ENCODE peak calls at places on chromosomes 3 and 15, in ten cellular contexts. B is tibial artery; M is neural progenitor cell; H is Caco-2; Y is AG10803; I is CD8-positive, alpha-beta memory T cell; W is IMR-90; F is breast epithelium; P is stomach; N is tibial nerve. D is an unnamed sample.

GRCh38 chr3:53702776-53703175 is 143.4 kb downstream of the CHDH start:
- DNase-seq in Y (no peak), H (no peak), M (no peak), P (no peak), F (no peak), I (no peak), N (no peak), B (no peak), W (no peak), D (no peak)

GRCh38 chr3:106575029-106575428 is 706.2 kb upstream of the CBLB start:
- DNase-seq in H (no peak), N (no peak), F (no peak), W (no peak), P (no peak), Y (no peak), B (no peak), I (no peak), M (no peak), D (no peak)

GRCh38 chr3:35200056-35200455 is 439.3 kb upstream of the ARPP21 start:
- DNase-seq in P (no peak), M (no peak), F (no peak), W (no peak), B (no peak), I (no peak), N (no peak), H (no peak), Y (no peak), D (no peak)

GRCh38 chr15:78540135-78540954 is at the start of gene PSMA4:
- DNase-seq in I (peak; percentile 96), M (peak; percentile 93), H (peak; percentile 90), F (peak; percentile 86), W (peak; percentile 76), N (peak; percentile 88), B (peak; percentile 95), P (peak; percentile 94), Y (peak; percentile 76), D (peak; percentile 83)

GRCh38 chr3:162842817-162843216 is 1346.2 kb downstream of the OTOL1 start:
- DNase-seq in B (no peak), M (no peak), I (no peak), N (no peak), P (no peak), H (no peak), W (no peak), Y (no peak), F (no peak), D (no peak)

GRCh38 chr3:129616713-129617112 is 10.2 kb upstream of the PLXND1 start:
- DNase-seq in N (no peak), M (no peak), P (no peak), H (no peak), F (no peak), W (peak; percentile 83), B (peak; percentile 78), Y (peak; percentile 80), I (no peak), D (no peak)

GRCh38 chr3:141414141-141414689 is 45.9 kb downstream of the ZBTB38 start:
- DNase-seq in F (no peak), N (no peak), M (no peak), I (peak; percentile 68), W (no peak), H (no peak), B (no peak), P (no peak), Y (peak; percentile 88), D (peak; percentile 51)

GRCh38 chr3:42908675-42909074 is 2.7 kb downstream of the ZNF662 start:
- DNase-seq in I (no peak), F (no peak), B (no peak), P (no peak), Y (no peak), W (no peak), M (no peak), H (no peak), N (no peak), D (no peak)

GRCh38 chr15:63864186-63864585 is 30.4 kb upstream of the HERC1 start:
- DNase-seq in B (no peak), H (no peak), F (no peak), I (no peak), P (no peak), N (no peak), Y (no peak), M (no peak), W (no peak), D (no peak)

GRCh38 chr15:41512512-41513281 is 930 bp downstream of the LTK start:
- DNase-seq in F (no peak), H (no peak), N (no peak), B (no peak), M (peak; percentile 28), P (peak; percentile 55), W (no peak), Y (no peak), I (no peak), D (peak; percentile 63)

GRCh38 chr15:29857196-29857595 is 34.9 kb upstream of the TJP1 start:
- DNase-seq in M (no peak), I (no peak), W (peak; percentile 42), P (no peak), H (no peak), N (no peak), Y (peak; percentile 16), F (no peak), B (no peak), D (no peak)

GRCh38 chr3:159764211-159765024 is 224.2 kb upstream of the IL12A start:
- DNase-seq in N (no peak), M (peak; percentile 83), I (no peak), P (no peak), Y (peak; percentile 86), B (peak; percentile 87), F (peak; percentile 52), H (peak; percentile 73), W (peak; percentile 76), D (peak; percentile 72)

GRCh38 chr3:174614046-174614445 is 245.1 kb upstream of the NAALADL2 start:
- DNase-seq in B (no peak), H (no peak), M (no peak), I (no peak), W (no peak), Y (no peak), P (no peak), F (no peak), N (no peak), D (no peak)

GRCh38 chr15:22850055-22850454 is 11.6 kb downstream of the NIPA2 start:
- DNase-seq in F (no peak), M (no peak), H (no peak), N (no peak), I (no peak), W (peak; percentile 62), Y (no peak), P (no peak), B (no peak), D (no peak)

GRCh38 chr3:149390772-149391212 is 13.3 kb upstream of the TM4SF1 start:
- DNase-seq in W (peak; percentile 60), I (no peak), B (no peak), Y (no peak), N (no peak), M (no peak), F (no peak), H (no peak), P (no peak), D (no peak)

GRCh38 chr3:138459619-138460535 is 25.5 kb downstream of the ESYT3 start:
- DNase-seq in I (no peak), N (no peak), W (no peak), P (no peak), F (no peak), M (no peak), Y (no peak), B (peak; percentile 48), H (no peak), D (no peak)

GRCh38 chr3:186099178-186099577 is 9.7 kb downstream of the ETV5 start:
- DNase-seq in B (no peak), P (peak; percentile 56), N (peak; percentile 49), W (peak; percentile 82), M (no peak), H (no peak), Y (peak; percentile 82), F (no peak), I (no peak), D (peak; percentile 82)

GRCh38 chr15:81466741-81467140 is 92.7 kb upstream of the TMC3 start:
- DNase-seq in Y (no peak), M (no peak), H (no peak), P (no peak), B (no peak), F (no peak), W (no peak), I (no peak), N (no peak), D (no peak)

GRCh38 chr15:28106294-28107110 is 7.4 kb upstream of the OCA2 start:
- DNase-seq in P (no peak), B (no peak), I (peak; percentile 20), H (no peak), Y (no peak), M (peak; percentile 45), W (no peak), N (no peak), F (no peak), D (no peak)
- H3K4me3 ChIP-seq in P (peak overlapping the region; percentile 58), B (peak overlapping the region; percentile 58), I (peak overlapping the region; percentile 44), H (no peak overlapping the region), Y (peak overlapping the region; percentile 62), M (peak overlapping the region; percentile 61), W (peak overlapping the region; percentile 45), N (peak overlapping the region; percentile 69), F (peak overlapping the region; percentile 53), D (peak overlapping the region; percentile 18)

DNA sequence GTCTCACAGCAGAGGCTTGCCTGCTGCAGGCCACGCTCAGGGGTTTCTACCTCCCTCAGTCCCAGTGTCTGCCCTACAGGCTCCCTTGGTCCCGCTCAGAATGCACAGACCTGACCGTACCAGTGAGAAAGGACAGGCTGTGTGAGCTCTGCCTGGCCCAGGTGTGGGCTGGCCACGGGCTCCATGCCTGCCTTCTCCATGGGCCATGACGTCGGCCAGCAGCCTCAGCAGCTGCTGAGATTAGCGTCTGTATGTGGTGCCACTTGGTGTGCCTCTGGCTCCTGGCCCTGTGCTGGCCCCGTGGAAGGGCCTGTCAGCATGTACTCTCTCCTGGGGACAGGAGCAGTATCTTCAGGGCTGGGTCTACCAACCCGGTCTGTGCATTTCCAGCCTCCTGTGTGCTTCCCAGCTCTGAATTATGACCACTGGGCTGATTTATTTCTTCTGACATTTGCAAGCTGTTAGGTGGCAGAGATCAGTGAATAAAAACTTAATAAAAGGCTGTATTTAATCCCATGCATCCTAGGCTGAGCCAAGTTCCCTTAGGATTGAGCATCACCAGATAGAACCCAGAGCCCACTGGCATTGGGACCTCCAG is 25.7 kb downstream of the KLF13 start:
- DNase-seq in H (no peak), B (no peak), N (no peak), P (peak; percentile 87), F (no peak), M (no peak), I (no peak), W (peak; percentile 4), Y (no peak), D (peak; percentile 81)
- H3K4me3 ChIP-seq in H (no peak overlapping the region), B (no peak overlapping the region), N (no peak overlapping the region), P (no peak overlapping the region), F (no peak overlapping the region), M (no peak overlapping the region), I (peak overlapping the region; percentile 33), W (no peak overlapping the region), Y (no peak overlapping the region), D (no peak overlapping the region)

GRCh38 chr3:124699033-124699432 is 31.2 kb upstream of the UMPS start:
- DNase-seq in W (no peak), M (no peak), I (no peak), B (no peak), H (no peak), Y (no peak), P (no peak), F (no peak), N (no peak), D (no peak)
- H3K4me3 ChIP-seq in W (no peak overlapping the region), M (no peak overlapping the region), I (no peak overlapping the region), B (no peak overlapping the region), H (no peak overlapping the region), Y (no peak overlapping the region), P (no peak overlapping the region), F (no peak overlapping the region), N (no peak overlapping the region), D (no peak overlapping the region)

GRCh38 chr3:11379824-11380281 is 107.7 kb downstream of the ATG7 start:
- DNase-seq in I (no peak), H (no peak), M (no peak), Y (peak; percentile 16), N (no peak), P (no peak), W (no peak), B (no peak), F (no peak), D (no peak)
- H3K4me3 ChIP-seq in I (no peak overlapping the region), H (no peak overlapping the region), M (no peak overlapping the region), Y (no peak overlapping the region), N (peak overlapping the region; percentile 20), P (no peak overlapping the region), W (no peak overlapping the region), B (peak overlapping the region; percentile 17), F (no peak overlapping the region), D (no peak overlapping the region)

D was measured in pancreas.